ENCODE peak calls at places on chromosomes 7 and 10, in ten cellular contexts. One of them, this sample, is unnamed.

GRCh38 chr7:47455872-47456185 is 126.1 kb downstream of the TNS3 start:
- DNase-seq in cardiac fibroblast: no peak
- DNase-seq in fibroblast of pulmonary artery: no peak
- DNase-seq in GM23338: no peak
- DNase-seq in lower lobe of right lung: no peak
- DNase-seq in IMR-90: no peak
- DNase-seq in tibial artery: no peak
- DNase-seq in neural crest cell: no peak
- DNase-seq in nephron progenitor cell: no peak
- DNase-seq in PC-9: no peak
- DNase-seq in this sample: no peak

GRCh38 chr10:112658900-112659328 is 211.9 kb downstream of the VTI1A start:
- DNase-seq in cardiac fibroblast: peak
- DNase-seq in fibroblast of pulmonary artery: peak
- DNase-seq in GM23338: no peak
- DNase-seq in lower lobe of right lung: no peak
- DNase-seq in IMR-90: no peak
- DNase-seq in tibial artery: no peak
- DNase-seq in neural crest cell: no peak
- DNase-seq in nephron progenitor cell: no peak
- DNase-seq in PC-9: no peak
- DNase-seq in this sample: peak

GRCh38 chr10:11245095-11245479 is 227.4 kb downstream of the CELF2 start:
- DNase-seq in cardiac fibroblast: no peak
- DNase-seq in fibroblast of pulmonary artery: no peak
- DNase-seq in GM23338: no peak
- DNase-seq in lower lobe of right lung: no peak
- DNase-seq in IMR-90: no peak
- DNase-seq in tibial artery: no peak
- DNase-seq in neural crest cell: no peak
- DNase-seq in nephron progenitor cell: no peak
- DNase-seq in PC-9: no peak
- DNase-seq in this sample: no peak

GRCh38 chr10:52992569-52992968 is 220.0 kb upstream of the MBL2 start:
- DNase-seq in cardiac fibroblast: no peak
- DNase-seq in fibroblast of pulmonary artery: no peak
- DNase-seq in GM23338: no peak
- DNase-seq in lower lobe of right lung: no peak
- DNase-seq in IMR-90: no peak
- DNase-seq in tibial artery: no peak
- DNase-seq in neural crest cell: no peak
- DNase-seq in nephron progenitor cell: no peak
- DNase-seq in PC-9: no peak
- DNase-seq in this sample: no peak

GRCh38 chr7:16619979-16620408 is 25.6 kb downstream of the ANKMY2 start:
- DNase-seq in cardiac fibroblast: no peak
- DNase-seq in fibroblast of pulmonary artery: no peak
- DNase-seq in GM23338: no peak
- DNase-seq in lower lobe of right lung: no peak
- DNase-seq in IMR-90: peak
- DNase-seq in tibial artery: no peak
- DNase-seq in neural crest cell: no peak
- DNase-seq in nephron progenitor cell: no peak
- DNase-seq in PC-9: no peak
- DNase-seq in this sample: peak

GRCh38 chr10:49369216-49370162 is 26.4 kb downstream of the DRGX start:
- DNase-seq in cardiac fibroblast: no peak
- DNase-seq in fibroblast of pulmonary artery: no peak
- DNase-seq in GM23338: no peak
- DNase-seq in lower lobe of right lung: peak
- DNase-seq in IMR-90: no peak
- DNase-seq in tibial artery: no peak
- DNase-seq in neural crest cell: no peak
- DNase-seq in nephron progenitor cell: no peak
- DNase-seq in PC-9: no peak
- DNase-seq in this sample: peak

GRCh38 chr7:155467846-155468821 is 10.2 kb downstream of the EN2 start:
- DNase-seq in cardiac fibroblast: no peak
- DNase-seq in fibroblast of pulmonary artery: no peak
- DNase-seq in GM23338: peak
- DNase-seq in lower lobe of right lung: peak
- DNase-seq in IMR-90: no peak
- DNase-seq in tibial artery: no peak
- DNase-seq in neural crest cell: no peak
- DNase-seq in nephron progenitor cell: peak
- DNase-seq in PC-9: no peak
- DNase-seq in this sample: no peak

GRCh38 chr10:23291551-23292334 is 52.9 kb downstream of the C10orf67 start:
- DNase-seq in cardiac fibroblast: no peak
- DNase-seq in fibroblast of pulmonary artery: no peak
- DNase-seq in GM23338: no peak
- DNase-seq in lower lobe of right lung: no peak
- DNase-seq in IMR-90: no peak
- DNase-seq in tibial artery: no peak
- DNase-seq in neural crest cell: no peak
- DNase-seq in nephron progenitor cell: no peak
- DNase-seq in PC-9: no peak
- DNase-seq in this sample: no peak

GRCh38 chr7:47484923-47485639 is 96.8 kb downstream of the TNS3 start:
- DNase-seq in cardiac fibroblast: no peak
- DNase-seq in fibroblast of pulmonary artery: no peak
- DNase-seq in GM23338: no peak
- DNase-seq in lower lobe of right lung: no peak
- DNase-seq in IMR-90: no peak
- DNase-seq in tibial artery: no peak
- DNase-seq in neural crest cell: no peak
- DNase-seq in nephron progenitor cell: no peak
- DNase-seq in PC-9: no peak
- DNase-seq in this sample: no peak

DNA sequence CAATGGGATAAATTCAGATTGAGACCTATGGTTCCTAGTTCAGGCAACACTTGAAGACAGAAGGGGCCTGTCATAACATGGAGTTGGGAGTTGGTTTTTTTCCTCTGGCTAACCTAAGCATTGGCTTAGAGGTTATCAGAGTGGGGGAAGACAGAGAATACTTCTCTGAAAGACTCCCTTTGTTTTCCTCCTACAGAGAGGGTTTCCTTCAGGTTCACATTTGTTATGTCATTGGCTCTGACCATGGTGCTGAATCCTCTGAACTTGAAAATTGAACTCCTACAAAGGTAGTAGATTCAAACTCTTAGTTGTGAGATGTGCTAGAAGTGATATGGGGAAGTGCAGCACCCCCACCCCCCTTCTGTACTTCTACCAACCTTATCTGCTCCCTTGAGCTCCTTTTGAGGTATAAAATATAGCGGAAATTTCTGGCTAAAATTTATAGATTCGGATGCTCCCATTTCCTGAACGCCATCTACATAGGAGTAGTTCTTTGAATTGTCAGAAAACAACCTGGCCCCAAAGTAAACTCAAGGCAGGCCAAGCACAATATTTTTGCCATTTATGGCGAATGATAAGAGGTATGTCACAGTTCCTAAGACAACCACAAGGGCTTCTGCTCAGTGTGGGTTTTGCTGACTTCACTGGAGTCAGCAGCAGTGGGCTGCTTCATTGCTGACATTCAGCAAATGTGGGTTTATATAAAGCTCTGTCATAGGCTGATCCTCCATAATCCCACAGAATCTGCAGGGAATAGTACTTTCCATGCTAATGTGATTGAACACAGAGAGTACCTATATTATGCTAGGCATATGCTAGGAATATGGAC is 131.6 kb upstream of the KLF14 start:
- DNase-seq in cardiac fibroblast: peak
- DNase-seq in fibroblast of pulmonary artery: peak
- DNase-seq in GM23338: peak
- DNase-seq in lower lobe of right lung: no peak
- DNase-seq in IMR-90: peak
- DNase-seq in tibial artery: no peak
- DNase-seq in neural crest cell: peak
- DNase-seq in nephron progenitor cell: peak
- DNase-seq in PC-9: no peak
- DNase-seq in this sample: no peak
- TF ChIP-seq CTCF in cardiac fibroblast: peak
- TF ChIP-seq CTCF in fibroblast of pulmonary artery: no peak
- TF ChIP-seq CTCF in GM23338: peak
- TF ChIP-seq CTCF in lower lobe of right lung: no peak
- TF ChIP-seq CTCF in IMR-90: peak
- TF ChIP-seq CTCF in tibial artery: no peak
- TF ChIP-seq CTCF in neural crest cell: no peak
- TF ChIP-seq CTCF in nephron progenitor cell: no peak
- TF ChIP-seq CTCF in PC-9: no peak
- TF ChIP-seq CTCF in this sample: peak

GRCh38 chr7:2474224-2474623 is 2.0 kb downstream of the GRIFIN start:
- DNase-seq in cardiac fibroblast: no peak
- DNase-seq in fibroblast of pulmonary artery: no peak
- DNase-seq in GM23338: peak
- DNase-seq in lower lobe of right lung: no peak
- DNase-seq in IMR-90: no peak
- DNase-seq in tibial artery: no peak
- DNase-seq in neural crest cell: no peak
- DNase-seq in nephron progenitor cell: no peak
- DNase-seq in PC-9: no peak
- DNase-seq in this sample: no peak
- TF ChIP-seq CTCF in cardiac fibroblast: no peak
- TF ChIP-seq CTCF in fibroblast of pulmonary artery: no peak
- TF ChIP-seq CTCF in GM23338: no peak
- TF ChIP-seq CTCF in lower lobe of right lung: no peak
- TF ChIP-seq CTCF in IMR-90: no peak
- TF ChIP-seq CTCF in tibial artery: no peak
- TF ChIP-seq CTCF in neural crest cell: no peak
- TF ChIP-seq CTCF in nephron progenitor cell: no peak
- TF ChIP-seq CTCF in PC-9: no peak
- TF ChIP-seq CTCF in this sample: no peak

GRCh38 chr10:133131053-133131452 is 29.0 kb upstream of the KNDC1 start:
- DNase-seq in cardiac fibroblast: no peak
- DNase-seq in fibroblast of pulmonary artery: no peak
- DNase-seq in GM23338: no peak
- DNase-seq in lower lobe of right lung: peak
- DNase-seq in IMR-90: no peak
- DNase-seq in tibial artery: no peak
- DNase-seq in neural crest cell: no peak
- DNase-seq in nephron progenitor cell: no peak
- DNase-seq in PC-9: no peak
- DNase-seq in this sample: no peak
- TF ChIP-seq CTCF in cardiac fibroblast: no peak
- TF ChIP-seq CTCF in fibroblast of pulmonary artery: no peak
- TF ChIP-seq CTCF in GM23338: no peak
- TF ChIP-seq CTCF in lower lobe of right lung: no peak
- TF ChIP-seq CTCF in IMR-90: no peak
- TF ChIP-seq CTCF in tibial artery: no peak
- TF ChIP-seq CTCF in neural crest cell: no peak
- TF ChIP-seq CTCF in nephron progenitor cell: no peak
- TF ChIP-seq CTCF in PC-9: no peak
- TF ChIP-seq CTCF in this sample: no peak

GRCh38 chr7:115749924-115750323 is 280.6 kb downstream of the TFEC start:
- DNase-seq in cardiac fibroblast: peak
- DNase-seq in fibroblast of pulmonary artery: peak
- DNase-seq in GM23338: no peak
- DNase-seq in lower lobe of right lung: peak
- DNase-seq in IMR-90: peak
- DNase-seq in tibial artery: no peak
- DNase-seq in neural crest cell: no peak
- DNase-seq in nephron progenitor cell: no peak
- DNase-seq in PC-9: no peak
- DNase-seq in this sample: peak

GRCh38 chr7:115754226-115754625 is 276.3 kb downstream of the TFEC start:
- DNase-seq in cardiac fibroblast: no peak
- DNase-seq in fibroblast of pulmonary artery: no peak
- DNase-seq in GM23338: no peak
- DNase-seq in lower lobe of right lung: no peak
- DNase-seq in IMR-90: no peak
- DNase-seq in tibial artery: no peak
- DNase-seq in neural crest cell: no peak
- DNase-seq in nephron progenitor cell: no peak
- DNase-seq in PC-9: no peak
- DNase-seq in this sample: no peak

GRCh38 chr7:115747174-115747573 is 283.4 kb downstream of the TFEC start:
- DNase-seq in cardiac fibroblast: peak
- DNase-seq in fibroblast of pulmonary artery: peak
- DNase-seq in GM23338: no peak
- DNase-seq in lower lobe of right lung: no peak
- DNase-seq in IMR-90: peak
- DNase-seq in tibial artery: no peak
- DNase-seq in neural crest cell: no peak
- DNase-seq in nephron progenitor cell: no peak
- DNase-seq in PC-9: no peak
- DNase-seq in this sample: no peak

DNA sequence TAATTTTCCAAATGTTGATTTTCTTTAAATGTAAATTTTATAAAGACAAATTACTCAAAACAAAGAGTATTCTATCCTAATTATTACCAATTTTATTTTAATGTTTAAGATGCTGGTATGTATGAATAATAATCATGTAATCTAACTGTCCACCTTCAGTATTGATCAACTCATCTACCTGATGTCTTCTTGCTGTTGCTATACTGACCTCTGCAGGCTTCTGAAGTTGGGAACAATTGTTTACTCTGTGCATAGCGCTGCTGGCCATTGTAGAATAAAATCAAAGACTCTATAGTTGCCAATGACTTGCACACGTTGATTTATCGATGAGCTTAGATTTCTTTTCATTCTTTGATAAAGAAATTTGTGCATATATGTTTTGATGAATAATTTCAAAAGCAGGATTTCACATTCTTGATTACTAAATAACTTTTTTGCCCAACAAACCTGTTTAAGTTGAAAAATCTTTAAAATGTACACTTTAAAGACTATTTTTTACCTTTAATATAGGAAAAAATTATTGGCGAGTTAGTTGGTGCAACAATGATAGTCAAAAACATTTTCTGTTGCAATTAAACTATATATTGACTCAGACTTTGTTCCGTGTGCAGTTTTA is 282.3 kb downstream of the TFEC start:
- DNase-seq in cardiac fibroblast: peak
- DNase-seq in fibroblast of pulmonary artery: peak
- DNase-seq in GM23338: peak
- DNase-seq in lower lobe of right lung: no peak
- DNase-seq in IMR-90: peak
- DNase-seq in tibial artery: no peak
- DNase-seq in neural crest cell: no peak
- DNase-seq in nephron progenitor cell: no peak
- DNase-seq in PC-9: no peak
- DNase-seq in this sample: no peak
- TF ChIP-seq CTCF in cardiac fibroblast: no peak
- TF ChIP-seq CTCF in fibroblast of pulmonary artery: peak
- TF ChIP-seq CTCF in GM23338: peak
- TF ChIP-seq CTCF in lower lobe of right lung: no peak
- TF ChIP-seq CTCF in IMR-90: peak
- TF ChIP-seq CTCF in tibial artery: no peak
- TF ChIP-seq CTCF in neural crest cell: peak
- TF ChIP-seq CTCF in nephron progenitor cell: peak
- TF ChIP-seq CTCF in PC-9: peak
- TF ChIP-seq CTCF in this sample: peak

DNA sequence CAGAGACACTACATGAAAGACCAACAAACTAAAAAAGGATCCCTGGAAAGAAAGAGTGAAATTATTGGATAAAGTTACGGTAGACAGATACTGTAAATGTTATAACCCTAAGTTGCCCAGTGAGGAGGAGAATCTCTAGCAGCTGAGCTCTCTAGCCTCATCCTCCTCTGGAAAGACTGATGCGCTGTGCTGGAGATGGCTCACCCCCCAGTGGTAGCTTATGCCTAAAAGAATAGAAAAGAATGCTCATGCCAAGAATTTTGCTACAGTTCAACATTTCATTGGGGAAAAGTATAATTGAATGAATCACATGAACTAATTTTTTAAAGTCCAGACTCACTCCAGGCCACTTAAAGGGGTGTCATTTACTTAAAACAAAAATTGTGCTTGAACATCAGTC is 50.8 kb upstream of the RNF32 start:
- DNase-seq in cardiac fibroblast: no peak
- DNase-seq in fibroblast of pulmonary artery: no peak
- DNase-seq in GM23338: no peak
- DNase-seq in lower lobe of right lung: no peak
- DNase-seq in IMR-90: no peak
- DNase-seq in tibial artery: no peak
- DNase-seq in neural crest cell: no peak
- DNase-seq in nephron progenitor cell: no peak
- DNase-seq in PC-9: no peak
- DNase-seq in this sample: no peak
- TF ChIP-seq CTCF in cardiac fibroblast: no peak
- TF ChIP-seq CTCF in fibroblast of pulmonary artery: no peak
- TF ChIP-seq CTCF in GM23338: no peak
- TF ChIP-seq CTCF in lower lobe of right lung: no peak
- TF ChIP-seq CTCF in IMR-90: no peak
- TF ChIP-seq CTCF in tibial artery: no peak
- TF ChIP-seq CTCF in neural crest cell: no peak
- TF ChIP-seq CTCF in nephron progenitor cell: no peak
- TF ChIP-seq CTCF in PC-9: no peak
- TF ChIP-seq CTCF in this sample: no peak